ENCODE peak calls at places on chromosomes 2 and 18, in ten cellular contexts. One of them, this sample, is unnamed.
A peak's percentile ranks its signal among the peaks of the same experiment; 100 is the strongest.

GRCh38 chr2:217248312-217248935 is 388.6 kb upstream of the TNP1 start:
- DNase-seq in pancreas: peak; percentile 39
- DNase-seq in left ventricle myocardium inferior: peak; percentile 72
- DNase-seq in body of pancreas: peak; percentile 49
- DNase-seq in K562: no peak
- DNase-seq in IMR-90: peak; percentile 74
- DNase-seq in epithelial cell of esophagus: no peak
- DNase-seq in astrocyte: peak; percentile 78
- DNase-seq in fibroblast of the aortic adventitia: peak; percentile 69
- DNase-seq in bronchial epithelial cell: no peak
- DNase-seq in this sample: no peak

GRCh38 chr2:126041648-126042047 is 614.3 kb upstream of the GYPC start:
- DNase-seq in pancreas: no peak
- DNase-seq in left ventricle myocardium inferior: no peak
- DNase-seq in body of pancreas: no peak
- DNase-seq in K562: no peak
- DNase-seq in IMR-90: no peak
- DNase-seq in epithelial cell of esophagus: no peak
- DNase-seq in astrocyte: no peak
- DNase-seq in fibroblast of the aortic adventitia: no peak
- DNase-seq in bronchial epithelial cell: no peak
- DNase-seq in this sample: no peak

GRCh38 chr2:5524551-5524950 is 167.6 kb upstream of the SOX11 start:
- DNase-seq in pancreas: no peak
- DNase-seq in left ventricle myocardium inferior: no peak
- DNase-seq in body of pancreas: no peak
- DNase-seq in K562: no peak
- DNase-seq in IMR-90: no peak
- DNase-seq in epithelial cell of esophagus: no peak
- DNase-seq in astrocyte: no peak
- DNase-seq in fibroblast of the aortic adventitia: no peak
- DNase-seq in bronchial epithelial cell: no peak
- DNase-seq in this sample: no peak

GRCh38 chr18:3982541-3982940 is 472.6 kb downstream of the DLGAP1 start:
- DNase-seq in pancreas: no peak
- DNase-seq in left ventricle myocardium inferior: no peak
- DNase-seq in body of pancreas: no peak
- DNase-seq in K562: no peak
- DNase-seq in IMR-90: peak; percentile 61
- DNase-seq in epithelial cell of esophagus: peak; percentile 39
- DNase-seq in astrocyte: peak; percentile 54
- DNase-seq in fibroblast of the aortic adventitia: no peak
- DNase-seq in bronchial epithelial cell: peak; percentile 32
- DNase-seq in this sample: peak; percentile 55

GRCh38 chr2:36789181-36789804 is 92.8 kb downstream of the VIT start:
- DNase-seq in pancreas: no peak
- DNase-seq in left ventricle myocardium inferior: no peak
- DNase-seq in body of pancreas: no peak
- DNase-seq in K562: no peak
- DNase-seq in IMR-90: no peak
- DNase-seq in epithelial cell of esophagus: no peak
- DNase-seq in astrocyte: no peak
- DNase-seq in fibroblast of the aortic adventitia: no peak
- DNase-seq in bronchial epithelial cell: no peak
- DNase-seq in this sample: no peak

GRCh38 chr2:100978582-100979051 is 23.5 kb upstream of the RPL31 start:
- DNase-seq in pancreas: no peak
- DNase-seq in left ventricle myocardium inferior: no peak
- DNase-seq in body of pancreas: no peak
- DNase-seq in K562: no peak
- DNase-seq in IMR-90: peak; percentile 91
- DNase-seq in epithelial cell of esophagus: no peak
- DNase-seq in astrocyte: peak; percentile 59
- DNase-seq in fibroblast of the aortic adventitia: peak; percentile 54
- DNase-seq in bronchial epithelial cell: no peak
- DNase-seq in this sample: peak; percentile 59

GRCh38 chr2:23475036-23475435 is 90.1 kb downstream of the KLHL29 start:
- DNase-seq in pancreas: no peak
- DNase-seq in left ventricle myocardium inferior: no peak
- DNase-seq in body of pancreas: no peak
- DNase-seq in K562: no peak
- DNase-seq in IMR-90: no peak
- DNase-seq in epithelial cell of esophagus: no peak
- DNase-seq in astrocyte: no peak
- DNase-seq in fibroblast of the aortic adventitia: no peak
- DNase-seq in bronchial epithelial cell: no peak
- DNase-seq in this sample: no peak

GRCh38 chr2:44257781-44258180 is 17.5 kb upstream of the SLC3A1 start:
- DNase-seq in pancreas: no peak
- DNase-seq in left ventricle myocardium inferior: no peak
- DNase-seq in body of pancreas: no peak
- DNase-seq in K562: no peak
- DNase-seq in IMR-90: no peak
- DNase-seq in epithelial cell of esophagus: no peak
- DNase-seq in astrocyte: no peak
- DNase-seq in fibroblast of the aortic adventitia: no peak
- DNase-seq in bronchial epithelial cell: no peak
- DNase-seq in this sample: no peak

GRCh38 chr2:127386764-127387654 is 766 bp downstream of the MAP3K2 start:
- DNase-seq in pancreas: peak; percentile 95
- DNase-seq in left ventricle myocardium inferior: peak; percentile 85
- DNase-seq in body of pancreas: peak; percentile 91
- DNase-seq in K562: peak; percentile 78
- DNase-seq in IMR-90: peak; percentile 88
- DNase-seq in epithelial cell of esophagus: peak; percentile 86
- DNase-seq in astrocyte: peak; percentile 85
- DNase-seq in fibroblast of the aortic adventitia: peak; percentile 84
- DNase-seq in bronchial epithelial cell: peak; percentile 56
- DNase-seq in this sample: peak; percentile 82

GRCh38 chr2:37472959-37473358 is 128.5 kb downstream of the QPCT start:
- DNase-seq in pancreas: no peak
- DNase-seq in left ventricle myocardium inferior: no peak
- DNase-seq in body of pancreas: no peak
- DNase-seq in K562: no peak
- DNase-seq in IMR-90: peak; percentile 81
- DNase-seq in epithelial cell of esophagus: peak; percentile 83
- DNase-seq in astrocyte: peak; percentile 62
- DNase-seq in fibroblast of the aortic adventitia: peak; percentile 77
- DNase-seq in bronchial epithelial cell: peak; percentile 88
- DNase-seq in this sample: peak; percentile 76

GRCh38 chr18:1708006-1708405 is 803.3 kb downstream of the ADCYAP1 start:
- DNase-seq in pancreas: no peak
- DNase-seq in left ventricle myocardium inferior: no peak
- DNase-seq in body of pancreas: no peak
- DNase-seq in K562: no peak
- DNase-seq in IMR-90: no peak
- DNase-seq in epithelial cell of esophagus: peak; percentile 31
- DNase-seq in astrocyte: no peak
- DNase-seq in fibroblast of the aortic adventitia: no peak
- DNase-seq in bronchial epithelial cell: peak; percentile 53
- DNase-seq in this sample: no peak

GRCh38 chr2:95043300-95043786 is 17.8 kb downstream of the MAL start:
- DNase-seq in pancreas: peak; percentile 89
- DNase-seq in left ventricle myocardium inferior: peak; percentile 92
- DNase-seq in body of pancreas: peak; percentile 83
- DNase-seq in K562: no peak
- DNase-seq in IMR-90: peak; percentile 90
- DNase-seq in epithelial cell of esophagus: peak; percentile 21
- DNase-seq in astrocyte: peak; percentile 69
- DNase-seq in fibroblast of the aortic adventitia: peak; percentile 79
- DNase-seq in bronchial epithelial cell: peak; percentile 39
- DNase-seq in this sample: peak; percentile 81

GRCh38 chr2:6103949-6104348 is 411.8 kb downstream of the SOX11 start:
- DNase-seq in pancreas: peak; percentile 51
- DNase-seq in left ventricle myocardium inferior: no peak
- DNase-seq in body of pancreas: peak; percentile 22
- DNase-seq in K562: no peak
- DNase-seq in IMR-90: no peak
- DNase-seq in epithelial cell of esophagus: no peak
- DNase-seq in astrocyte: no peak
- DNase-seq in fibroblast of the aortic adventitia: no peak
- DNase-seq in bronchial epithelial cell: no peak
- DNase-seq in this sample: no peak

GRCh38 chr2:25204190-25204838 is 35.9 kb upstream of the POMC start:
- DNase-seq in pancreas: no peak
- DNase-seq in left ventricle myocardium inferior: no peak
- DNase-seq in body of pancreas: no peak
- DNase-seq in K562: no peak
- DNase-seq in IMR-90: no peak
- DNase-seq in epithelial cell of esophagus: no peak
- DNase-seq in astrocyte: no peak
- DNase-seq in fibroblast of the aortic adventitia: no peak
- DNase-seq in bronchial epithelial cell: no peak
- DNase-seq in this sample: no peak

GRCh38 chr2:106119074-106119473 is 75.0 kb downstream of the UXS1 start:
- DNase-seq in pancreas: no peak
- DNase-seq in left ventricle myocardium inferior: no peak
- DNase-seq in body of pancreas: no peak
- DNase-seq in K562: no peak
- DNase-seq in IMR-90: no peak
- DNase-seq in epithelial cell of esophagus: no peak
- DNase-seq in astrocyte: no peak
- DNase-seq in fibroblast of the aortic adventitia: no peak
- DNase-seq in bronchial epithelial cell: no peak
- DNase-seq in this sample: no peak
- TF ChIP-seq CTCF in pancreas: no peak
- TF ChIP-seq CTCF in left ventricle myocardium inferior: no peak
- TF ChIP-seq CTCF in body of pancreas: no peak
- TF ChIP-seq CTCF in K562: no peak
- TF ChIP-seq CTCF in IMR-90: no peak
- TF ChIP-seq CTCF in epithelial cell of esophagus: no peak
- TF ChIP-seq CTCF in astrocyte: no peak
- TF ChIP-seq CTCF in fibroblast of the aortic adventitia: no peak
- TF ChIP-seq CTCF in bronchial epithelial cell: no peak
- TF ChIP-seq CTCF in this sample: no peak

GRCh38 chr2:20447437-20448245 is 767 bp downstream of the RHOB start:
- DNase-seq in pancreas: peak; percentile 91
- DNase-seq in left ventricle myocardium inferior: peak; percentile 58
- DNase-seq in body of pancreas: peak; percentile 65
- DNase-seq in K562: no peak
- DNase-seq in IMR-90: peak; percentile 41
- DNase-seq in epithelial cell of esophagus: peak; percentile 38
- DNase-seq in astrocyte: no peak
- DNase-seq in fibroblast of the aortic adventitia: peak; percentile 58
- DNase-seq in bronchial epithelial cell: no peak
- DNase-seq in this sample: peak; percentile 41

GRCh38 chr2:20448246-20449046 is 1.6 kb downstream of the RHOB start:
- DNase-seq in pancreas: no peak
- DNase-seq in left ventricle myocardium inferior: no peak
- DNase-seq in body of pancreas: no peak
- DNase-seq in K562: no peak
- DNase-seq in IMR-90: peak; percentile 19
- DNase-seq in epithelial cell of esophagus: no peak
- DNase-seq in astrocyte: no peak
- DNase-seq in fibroblast of the aortic adventitia: peak; percentile 35
- DNase-seq in bronchial epithelial cell: no peak
- DNase-seq in this sample: peak; percentile 29

GRCh38 chr2:20451346-20451745 is 4.5 kb downstream of the RHOB start:
- DNase-seq in pancreas: no peak
- DNase-seq in left ventricle myocardium inferior: no peak
- DNase-seq in body of pancreas: no peak
- DNase-seq in K562: no peak
- DNase-seq in IMR-90: peak; percentile 41
- DNase-seq in epithelial cell of esophagus: no peak
- DNase-seq in astrocyte: peak; percentile 46
- DNase-seq in fibroblast of the aortic adventitia: peak; percentile 62
- DNase-seq in bronchial epithelial cell: no peak
- DNase-seq in this sample: peak; percentile 25

GRCh38 chr2:20450201-20451108 is 3.6 kb downstream of the RHOB start:
- DNase-seq in pancreas: no peak
- DNase-seq in left ventricle myocardium inferior: peak; percentile 61
- DNase-seq in body of pancreas: peak; percentile 58
- DNase-seq in K562: no peak
- DNase-seq in IMR-90: peak; percentile 89
- DNase-seq in epithelial cell of esophagus: peak; percentile 76
- DNase-seq in astrocyte: peak; percentile 75
- DNase-seq in fibroblast of the aortic adventitia: peak; percentile 91
- DNase-seq in bronchial epithelial cell: peak; percentile 74
- DNase-seq in this sample: peak; percentile 90

DNA sequence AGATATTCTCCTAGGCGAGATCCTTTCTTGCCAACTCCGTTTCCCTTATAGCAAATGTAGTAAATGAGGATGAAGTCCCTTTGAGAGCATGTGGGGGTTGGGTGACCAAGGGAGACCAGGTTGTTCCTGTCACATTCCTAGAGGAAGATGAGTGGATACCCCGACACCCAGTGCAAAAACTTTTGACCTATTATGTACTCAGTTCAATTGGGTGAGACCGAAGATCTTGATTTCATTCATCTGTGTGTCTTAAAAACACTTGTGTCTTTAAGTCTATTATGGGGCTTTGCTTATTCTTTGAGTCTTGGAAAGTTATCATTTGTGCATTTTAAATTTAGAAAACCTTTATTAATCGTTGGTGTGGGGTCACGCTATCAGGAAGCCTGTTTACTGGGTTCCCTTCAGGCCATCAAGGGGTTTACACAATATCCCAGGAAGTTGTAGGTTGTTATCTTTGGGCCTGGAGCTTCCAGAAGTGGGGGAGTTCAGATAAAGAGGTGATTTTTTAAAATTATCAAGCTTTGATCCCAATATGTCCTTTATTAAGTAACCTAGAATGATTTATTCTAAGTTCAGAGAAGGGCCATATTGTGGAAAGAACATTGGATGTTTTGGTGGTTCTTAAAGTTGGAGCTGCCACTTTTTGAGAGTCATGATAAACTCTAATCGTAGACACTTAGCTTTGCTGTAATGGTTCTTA is 2.8 kb downstream of the RHOB start:
- DNase-seq in pancreas: no peak
- DNase-seq in left ventricle myocardium inferior: no peak
- DNase-seq in body of pancreas: no peak
- DNase-seq in K562: no peak
- DNase-seq in IMR-90: peak; percentile 46
- DNase-seq in epithelial cell of esophagus: no peak
- DNase-seq in astrocyte: no peak
- DNase-seq in fibroblast of the aortic adventitia: peak; percentile 60
- DNase-seq in bronchial epithelial cell: no peak
- DNase-seq in this sample: peak; percentile 56
- H3K4me3 ChIP-seq in pancreas: peak overlapping the region; percentile 100
- H3K4me3 ChIP-seq in left ventricle myocardium inferior: peak overlapping the region; percentile 90
- H3K4me3 ChIP-seq in body of pancreas: peak overlapping the region; percentile 74
- H3K4me3 ChIP-seq in K562: no peak overlapping the region
- H3K4me3 ChIP-seq in IMR-90: peak overlapping the region; percentile 35
- H3K4me3 ChIP-seq in epithelial cell of esophagus: peak overlapping the region; percentile 83
- H3K4me3 ChIP-seq in astrocyte: peak overlapping the region; percentile 88
- H3K4me3 ChIP-seq in fibroblast of the aortic adventitia: peak overlapping the region; percentile 93
- H3K4me3 ChIP-seq in bronchial epithelial cell: no peak overlapping the region
- H3K4me3 ChIP-seq in this sample: peak overlapping the region; percentile 87

GRCh38 chr18:50586710-50587109 is 26.8 kb downstream of the MAPK4 start:
- DNase-seq in pancreas: no peak
- DNase-seq in left ventricle myocardium inferior: no peak
- DNase-seq in body of pancreas: no peak
- DNase-seq in K562: peak; percentile 15
- DNase-seq in IMR-90: no peak
- DNase-seq in epithelial cell of esophagus: no peak
- DNase-seq in astrocyte: no peak
- DNase-seq in fibroblast of the aortic adventitia: no peak
- DNase-seq in bronchial epithelial cell: no peak
- DNase-seq in this sample: no peak
- TF ChIP-seq CTCF in pancreas: no peak
- TF ChIP-seq CTCF in left ventricle myocardium inferior: peak; percentile 46
- TF ChIP-seq CTCF in body of pancreas: peak; percentile 17
- TF ChIP-seq CTCF in K562: peak; percentile 49
- TF ChIP-seq CTCF in IMR-90: peak; percentile 16
- TF ChIP-seq CTCF in epithelial cell of esophagus: no peak
- TF ChIP-seq CTCF in astrocyte: no peak
- TF ChIP-seq CTCF in fibroblast of the aortic adventitia: peak; percentile 2
- TF ChIP-seq CTCF in bronchial epithelial cell: no peak
- TF ChIP-seq CTCF in this sample: peak; percentile 30

GRCh38 chr2:219544567-219544966 is 739 bp downstream of the TMEM198 start:
- DNase-seq in pancreas: peak; percentile 64
- DNase-seq in left ventricle myocardium inferior: no peak
- DNase-seq in body of pancreas: no peak
- DNase-seq in K562: no peak
- DNase-seq in IMR-90: no peak
- DNase-seq in epithelial cell of esophagus: no peak
- DNase-seq in astrocyte: no peak
- DNase-seq in fibroblast of the aortic adventitia: no peak
- DNase-seq in bronchial epithelial cell: no peak
- DNase-seq in this sample: no peak
- H3K4me3 ChIP-seq in pancreas: peak overlapping the region; percentile 90
- H3K4me3 ChIP-seq in left ventricle myocardium inferior: peak overlapping the region; percentile 80
- H3K4me3 ChIP-seq in body of pancreas: peak overlapping the region; percentile 92
- H3K4me3 ChIP-seq in K562: peak overlapping the region; percentile 83
- H3K4me3 ChIP-seq in IMR-90: no peak overlapping the region
- H3K4me3 ChIP-seq in epithelial cell of esophagus: no peak overlapping the region
- H3K4me3 ChIP-seq in astrocyte: peak overlapping the region; percentile 72
- H3K4me3 ChIP-seq in fibroblast of the aortic adventitia: peak overlapping the region; percentile 80
- H3K4me3 ChIP-seq in bronchial epithelial cell: no peak overlapping the region
- H3K4me3 ChIP-seq in this sample: no peak overlapping the region